ENCODE peak calls at places on chromosome 17, in seven cellular contexts. E is CD8-positive, alpha-beta T cell; L is fibroblast of lung; G is heart right ventricle; X is transverse colon; D is aorta; O is cardiac muscle cell. T is an unnamed sample.

GRCh38 chr17:57957886-57958285 is 2.7 kb upstream of the CUEDC1 start:
- DNase-seq in E (no peak), L (no peak), G (no peak), X (no peak), D (no peak), O (no peak), T (no peak)

GRCh38 chr17:72136692-72137550 is 16.1 kb downstream of the SOX9 start:
- DNase-seq in E (no peak), L (peak; percentile 87), G (no peak), X (no peak), D (no peak), O (no peak), T (no peak)

GRCh38 chr17:43928606-43929005 is 13.7 kb downstream of the PPY start:
- DNase-seq in E (no peak), L (no peak), G (no peak), X (no peak), D (no peak), O (no peak), T (no peak)

GRCh38 chr17:59804910-59805381 is 87.8 kb downstream of the TUBD1 start:
- DNase-seq in E (no peak), L (peak; percentile 40), G (no peak), X (no peak), D (no peak), O (no peak), T (no peak)

GRCh38 chr17:57067781-57068180 is 17.3 kb upstream of the AKAP1 start:
- DNase-seq in E (no peak), L (no peak), G (no peak), X (no peak), D (no peak), O (no peak), T (no peak)

GRCh38 chr17:77772461-77772897 is 186.0 kb upstream of the TNRC6C start:
- DNase-seq in E (peak; percentile 67), L (peak; percentile 79), G (peak; percentile 76), X (peak; percentile 69), D (peak; percentile 72), O (peak; percentile 76), T (no peak)

GRCh38 chr17:70313031-70313430 is 143.7 kb downstream of the KCNJ2 start:
- DNase-seq in E (no peak), L (peak; percentile 72), G (no peak), X (no peak), D (no peak), O (no peak), T (no peak)

GRCh38 chr17:8740486-8740885 is 4.2 kb downstream of the CCDC42 start:
- DNase-seq in E (peak; percentile 66), L (no peak), G (no peak), X (peak; percentile 18), D (no peak), O (peak; percentile 17), T (no peak)

GRCh38 chr17:74514632-74515035 is 16.6 kb downstream of the CD300LB start:
- DNase-seq in E (peak; percentile 39), L (no peak), G (no peak), X (no peak), D (no peak), O (peak; percentile 22), T (no peak)

GRCh38 chr17:82876602-82877391 is 37.0 kb upstream of the ZNF750 start:
- DNase-seq in E (no peak), L (peak; percentile 70), G (peak; percentile 77), X (peak; percentile 78), D (peak; percentile 88), O (peak; percentile 85), T (peak; percentile 71)

GRCh38 chr17:55334285-55334684 is 69.5 kb downstream of the HLF start:
- DNase-seq in E (no peak), L (peak; percentile 78), G (no peak), X (no peak), D (peak; percentile 59), O (no peak), T (no peak)

GRCh38 chr17:78748048-78748729 is 33.9 kb downstream of the CYTH1 start:
- DNase-seq in E (peak; percentile 43), L (no peak), G (no peak), X (peak; percentile 46), D (no peak), O (no peak), T (no peak)

GRCh38 chr17:73482251-73482661 is 162.0 kb downstream of the SDK2 start:
- DNase-seq in E (no peak), L (no peak), G (no peak), X (no peak), D (no peak), O (no peak), T (no peak)

GRCh38 chr17:73480740-73481139 is 163.5 kb downstream of the SDK2 start:
- DNase-seq in E (no peak), L (no peak), G (peak; percentile 55), X (no peak), D (no peak), O (peak; percentile 74), T (no peak)

GRCh38 chr17:73481672-73482071 is 162.6 kb downstream of the SDK2 start:
- DNase-seq in E (no peak), L (no peak), G (no peak), X (no peak), D (no peak), O (no peak), T (no peak)

GRCh38 chr17:73485130-73485529 is 159.1 kb downstream of the SDK2 start:
- DNase-seq in E (no peak), L (no peak), G (no peak), X (no peak), D (no peak), O (no peak), T (no peak)

DNA sequence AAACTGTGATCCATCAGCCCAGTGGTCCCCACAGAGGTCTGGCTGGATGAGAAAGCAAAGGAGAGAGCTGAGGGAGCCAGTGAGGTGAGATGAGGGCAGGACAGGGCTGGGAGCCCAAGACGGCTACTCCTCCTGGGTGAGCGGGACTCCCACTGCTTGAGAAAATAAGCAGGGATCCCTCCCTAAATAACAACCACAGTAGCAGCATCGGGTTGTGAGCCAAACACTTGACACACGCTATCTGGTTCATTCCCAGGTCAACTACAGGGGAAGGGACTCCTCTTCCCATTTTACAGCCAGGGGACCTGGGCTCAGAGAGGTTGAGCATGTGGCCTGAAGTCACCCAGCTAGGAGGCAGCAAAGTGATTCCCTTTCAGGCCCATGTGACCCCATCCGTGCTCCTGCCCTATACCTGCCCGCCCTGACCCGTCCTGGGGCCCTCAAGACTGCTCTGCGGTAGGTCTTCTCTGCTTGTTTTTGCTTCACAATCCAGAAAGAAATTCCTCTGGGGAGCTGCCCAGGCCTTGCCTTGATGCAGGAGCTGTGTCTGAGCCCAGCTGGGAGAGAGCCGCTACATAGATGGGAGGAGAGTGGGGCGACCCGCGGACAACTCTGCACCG is 161.5 kb downstream of the SDK2 start:
- DNase-seq in E (no peak), L (no peak), G (no peak), X (no peak), D (no peak), O (no peak), T (no peak)
- H3K27ac ChIP-seq in E (no peak overlapping the region), L (no peak overlapping the region), G (no peak overlapping the region), X (no peak overlapping the region), D (no peak overlapping the region), O (no peak overlapping the region), T (no peak overlapping the region)

GRCh38 chr17:40458851-40459482 is 15.7 kb downstream of the IGFBP4 start:
- DNase-seq in E (no peak), L (no peak), G (no peak), X (no peak), D (no peak), O (no peak), T (no peak)
- H3K27ac ChIP-seq in E (no peak overlapping the region), L (peak overlapping the region; percentile 27), G (no peak overlapping the region), X (no peak overlapping the region), D (no peak overlapping the region), O (peak overlapping the region; percentile 79), T (no peak overlapping the region)

DNA sequence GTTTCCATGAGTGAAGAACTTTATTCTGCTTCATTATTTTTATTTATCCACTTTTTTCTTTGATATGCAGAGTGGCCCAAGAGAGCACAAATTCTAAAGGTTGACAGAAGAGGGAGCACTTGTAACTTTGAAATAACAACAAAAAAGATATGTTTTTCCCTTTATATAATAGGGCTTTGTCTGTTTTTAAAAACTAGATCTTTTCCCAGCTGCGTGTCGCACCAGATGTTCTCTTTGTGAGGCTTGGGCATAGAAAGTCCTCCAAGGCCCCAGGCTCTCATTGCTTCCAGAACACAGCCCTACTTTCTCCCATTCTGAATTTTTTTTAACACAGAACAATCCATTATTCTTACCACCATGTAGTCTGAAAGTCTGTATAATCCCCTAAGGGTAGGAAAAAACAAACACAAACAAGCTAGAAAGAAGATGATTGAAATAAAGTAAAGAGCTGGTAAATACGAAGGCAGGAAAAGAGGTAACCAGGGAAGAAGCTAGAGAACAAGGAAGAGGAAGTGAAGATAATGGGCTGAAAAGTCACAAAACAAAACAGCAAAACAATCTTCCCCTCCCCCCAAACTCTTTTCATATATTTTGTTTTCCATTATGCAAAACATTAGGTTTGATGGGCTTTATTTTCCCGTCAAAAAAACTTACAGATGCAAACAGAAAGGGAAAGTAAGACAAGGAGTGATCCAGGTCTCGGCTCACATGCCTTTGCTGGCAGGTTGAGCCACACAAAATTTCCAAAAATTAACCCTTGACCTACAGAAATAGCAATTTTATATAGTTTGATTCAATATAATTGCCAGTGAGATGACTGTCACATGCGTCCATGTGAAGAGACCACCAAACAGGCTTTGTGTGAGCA is 160.3 kb downstream of the ABCA8 start:
- DNase-seq in E (no peak), L (peak; percentile 24), G (no peak), X (no peak), D (peak; percentile 49), O (no peak), T (peak; percentile 76)
- H3K27ac ChIP-seq in E (no peak overlapping the region), L (peak overlapping the region; percentile 20), G (peak overlapping the region; percentile 62), X (peak overlapping the region; percentile 72), D (no peak overlapping the region), O (no peak overlapping the region), T (peak overlapping the region; percentile 99)

GRCh38 chr17:18156976-18157280 is 26.7 kb upstream of the ALKBH5 start:
- DNase-seq in E (no peak), L (no peak), G (no peak), X (no peak), D (no peak), O (no peak), T (no peak)

GRCh38 chr17:18157354-18157985 is 26.2 kb upstream of the ALKBH5 start:
- DNase-seq in E (no peak), L (no peak), G (no peak), X (no peak), D (no peak), O (no peak), T (no peak)

GRCh38 chr17:18158022-18158600 is 25.5 kb upstream of the ALKBH5 start:
- DNase-seq in E (peak; percentile 94), L (peak; percentile 87), G (peak; percentile 93), X (peak; percentile 98), D (peak; percentile 98), O (peak; percentile 81), T (peak; percentile 35)

GRCh38 chr17:18156171-18156975 is 27.3 kb upstream of the ALKBH5 start:
- DNase-seq in E (no peak), L (no peak), G (no peak), X (no peak), D (no peak), O (no peak), T (no peak)

DNA sequence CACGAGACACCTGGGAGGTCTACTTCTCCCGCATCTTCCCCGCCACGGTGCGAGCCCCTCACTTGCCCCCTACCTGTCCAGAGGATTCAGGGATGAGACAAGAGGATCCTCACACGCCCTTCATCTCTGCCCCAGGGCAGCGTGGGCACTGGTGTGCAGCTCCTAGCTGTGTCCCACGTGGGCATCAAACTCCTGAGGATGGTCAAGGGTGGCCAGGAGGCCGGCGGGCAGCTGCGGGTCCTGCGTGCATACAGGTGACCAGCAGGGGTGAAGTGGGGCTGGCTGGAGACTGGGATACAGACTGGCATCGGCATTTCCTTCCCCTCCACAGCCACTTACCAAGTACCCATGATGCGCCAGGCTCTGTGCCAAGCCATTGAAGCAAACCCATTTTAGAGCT is 28.4 kb upstream of the ALKBH5 start:
- DNase-seq in E (no peak), L (no peak), G (no peak), X (no peak), D (no peak), O (no peak), T (no peak)
- H3K27ac ChIP-seq in E (no peak overlapping the region), L (no peak overlapping the region), G (no peak overlapping the region), X (no peak overlapping the region), D (no peak overlapping the region), O (no peak overlapping the region), T (no peak overlapping the region)

GRCh38 chr17:45977506-45977824 is 21.6 kb upstream of the STH start:
- DNase-seq in E (no peak), L (no peak), G (no peak), X (no peak), D (no peak), O (no peak), T (no peak)
- H3K27ac ChIP-seq in E (no peak overlapping the region), L (no peak overlapping the region), G (no peak overlapping the region), X (no peak overlapping the region), D (no peak overlapping the region), O (no peak overlapping the region), T (no peak overlapping the region)

T was measured in caudate nucleus.